ENCODE peak calls at places on chromosomes 1 and 21, in four cellular contexts. R, B, A and C are unnamed samples.

GRCh38 chr1:200919386-200919785 is 24.7 kb downstream of the INAVA start:
- DNase-seq in B (peak; percentile 3), R (no peak), A (no peak), C (no peak)

GRCh38 chr1:21680918-21681317 is 11.8 kb upstream of the RAP1GAP start:
- DNase-seq in R (peak; percentile 17), B (no peak), A (no peak), C (no peak)

GRCh38 chr1:214277704-214278635 is 3.0 kb upstream of the SMYD2 start:
- DNase-seq in B (no peak), A (no peak), R (no peak), C (no peak)

GRCh38 chr1:67832737-67833594 is at the start of gene GNG12:
- DNase-seq in R (peak; percentile 88), B (peak; percentile 68), A (no peak), C (peak; percentile 78)

GRCh38 chr1:160961419-160961818 is 6.8 kb upstream of the ITLN2 start:
- DNase-seq in B (no peak), A (peak; percentile 25), R (no peak), C (no peak)

GRCh38 chr1:40476924-40477679 is at the start of gene ZFP69:
- DNase-seq in B (peak; percentile 94), R (peak; percentile 84), A (peak; percentile 35), C (no peak)

GRCh38 chr1:9343269-9343668 is 50.6 kb downstream of the SPSB1 start:
- DNase-seq in B (no peak), R (no peak), A (no peak), C (no peak)

GRCh38 chr1:40789342-40789598 is 5.7 kb downstream of the KCNQ4 start:
- DNase-seq in A (no peak), R (no peak), B (no peak), C (no peak)

GRCh38 chr1:185837711-185838110 is 103.5 kb downstream of the HMCN1 start:
- DNase-seq in R (no peak), A (no peak), B (no peak), C (no peak)

GRCh38 chr1:41539416-41539800 is 54.9 kb upstream of the EDN2 start:
- DNase-seq in R (no peak), A (no peak), B (no peak), C (no peak)

GRCh38 chr1:244349581-244350001 is 102.1 kb downstream of the ADSS2 start:
- DNase-seq in R (no peak), A (no peak), B (no peak), C (no peak)

GRCh38 chr1:1181129-1181937 is 7.7 kb downstream of the TTLL10 start:
- DNase-seq in A (no peak), B (no peak), R (no peak), C (no peak)

GRCh38 chr1:162151900-162152829 is 82.7 kb downstream of the NOS1AP start:
- DNase-seq in A (peak; percentile 77), B (no peak), R (no peak), C (no peak)

GRCh38 chr1:84672080-84672735 is 18.1 kb downstream of the SSX2IP start:
- DNase-seq in R (no peak), B (no peak), A (no peak), C (no peak)

GRCh38 chr1:151048645-151049032 is 1.1 kb downstream of the C1orf56 start:
- DNase-seq in B (peak; percentile 43), A (no peak), R (no peak), C (no peak)

GRCh38 chr21:42055425-42055824 is 15.7 kb upstream of the UMODL1 start:
- DNase-seq in A (no peak), B (no peak), R (no peak), C (no peak)

GRCh38 chr1:2258996-2259395 is 30.9 kb downstream of the SKI start:
- DNase-seq in A (no peak), B (no peak), R (no peak), C (no peak)

GRCh38 chr1:42973304-42973703 is 14.6 kb upstream of the SLC2A1 start:
- DNase-seq in R (no peak), B (no peak), A (no peak), C (no peak)

GRCh38 chr1:159924791-159925712 is at the start of gene TAGLN2:
- DNase-seq in A (peak; percentile 65), B (peak; percentile 89), R (peak; percentile 92), C (peak; percentile 92)
- TF ChIP-seq JUN in A (peak; percentile 68), B (peak; percentile 70), R (no peak), C (peak; percentile 79)

GRCh38 chr21:38082936-38083335 is 166.7 kb upstream of the KCNJ6 start:
- DNase-seq in B (no peak), R (no peak), A (no peak), C (no peak)
- TF ChIP-seq RFX5 in B (no peak), R (no peak), A (no peak), C (no peak)

DNA sequence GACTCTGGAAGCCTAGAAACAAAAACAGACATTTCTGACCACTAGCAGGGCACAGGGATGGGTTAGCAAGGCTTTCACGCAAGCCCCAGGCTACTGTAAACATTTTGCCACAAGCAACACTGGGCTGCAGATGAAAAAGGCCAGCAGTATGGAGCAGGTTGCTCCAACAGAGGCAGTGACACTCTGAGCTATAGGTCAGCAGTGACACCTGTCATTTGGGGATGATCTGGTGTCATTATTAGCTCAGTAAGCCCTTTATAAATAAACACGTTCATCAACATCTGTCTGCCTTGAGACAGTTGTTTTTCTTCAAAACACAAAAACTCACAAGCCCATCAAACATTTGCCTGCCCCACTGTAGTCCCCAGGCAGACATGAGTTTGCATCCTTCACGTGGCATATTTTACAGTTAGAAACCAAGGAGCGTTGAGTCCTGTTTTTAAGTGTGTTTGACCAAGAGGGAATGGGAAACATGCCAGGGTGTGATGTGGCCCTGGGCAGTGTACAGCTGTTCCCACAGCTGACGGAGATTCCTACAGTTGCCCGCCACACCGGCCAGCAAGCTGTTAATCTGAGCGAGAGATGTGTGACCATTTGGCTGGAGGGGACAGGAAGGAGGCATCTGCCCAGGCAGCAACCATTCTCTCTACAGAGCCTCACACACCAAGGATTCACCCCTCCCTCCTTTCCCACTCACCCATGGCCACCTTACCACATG is 66.7 kb downstream of the KCNN3 start:
- DNase-seq in R (no peak), A (no peak), B (no peak), C (no peak)
- TF ChIP-seq MAFK in R (no peak), A (no peak), B (no peak), C (no peak)

GRCh38 chr21:33712022-33712803 is 69.9 kb downstream of the ITSN1 start:
- DNase-seq in B (no peak), A (no peak), R (no peak), C (no peak)

GRCh38 chr21:33703750-33704606 is 61.7 kb downstream of the ITSN1 start:
- DNase-seq in R (no peak), B (no peak), A (no peak), C (no peak)

GRCh38 chr21:33708874-33709273 is 66.6 kb downstream of the ITSN1 start:
- DNase-seq in B (no peak), A (no peak), R (no peak), C (no peak)

GRCh38 chr21:33707846-33708245 is 65.5 kb downstream of the ITSN1 start:
- DNase-seq in B (no peak), A (no peak), R (no peak), C (no peak)
- TF ChIP-seq JUN in B (no peak), A (no peak), R (no peak), C (no peak)

DNA sequence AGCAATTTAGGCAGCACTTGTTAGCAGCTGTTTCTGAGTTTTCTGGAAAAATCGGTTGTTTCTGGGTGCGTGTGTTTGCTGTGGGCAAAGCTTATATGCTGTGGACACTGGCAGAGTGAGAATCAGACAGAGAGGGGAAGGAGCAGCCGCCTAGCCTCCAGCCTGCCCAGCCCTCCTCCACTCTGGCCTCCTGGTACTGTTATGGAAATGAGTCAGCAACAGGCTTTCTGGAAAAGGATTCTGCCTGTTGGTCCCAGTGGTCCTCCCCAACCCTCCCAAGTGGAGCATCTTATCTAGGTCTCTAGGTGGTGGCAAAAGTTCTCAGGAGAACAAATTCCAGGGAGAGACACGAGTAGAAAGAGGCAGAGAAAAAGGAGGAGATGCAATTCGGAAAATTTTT is 42.2 kb upstream of the GOLT1A start:
- DNase-seq in R (no peak), A (no peak), B (no peak), C (no peak)
- TF ChIP-seq RFX5 in R (no peak), A (no peak), B (no peak), C (no peak)